ENCODE peak calls at places on chromosomes 6 and 20, in four cellular contexts. F is HCT116, N is GM12878, Q is HepG2. T is an unnamed sample.
A peak's percentile ranks its signal among the peaks of the same experiment; 100 is the strongest.

GRCh38 chr20:41309817-41310216 is 7.7 kb downstream of the ZHX3 start:
- DNase-seq in F (no peak), N (no peak), Q (no peak), T (no peak)

GRCh38 chr6:52362443-52363221 is 681 bp downstream of the PAQR8 start:
- DNase-seq in F (no peak), N (no peak), Q (no peak), T (no peak)

GRCh38 chr6:44855562-44856494 is 468.3 kb downstream of the CDC5L start:
- DNase-seq in F (no peak), N (no peak), Q (no peak), T (no peak)

GRCh38 chr6:36130672-36131516 is 581 bp downstream of the MAPK13 start:
- DNase-seq in F (peak; percentile 31), N (no peak), Q (peak; percentile 73), T (peak; percentile 81)

GRCh38 chr6:11918021-11918738 is 93.9 kb upstream of the HIVEP1 start:
- DNase-seq in F (no peak), N (no peak), Q (no peak), T (peak; percentile 21)

GRCh38 chr6:3157151-3157933 is at the start of gene TUBB2A:
- DNase-seq in F (peak; percentile 35), N (no peak), Q (peak; percentile 56), T (peak; percentile 94)

GRCh38 chr6:73054958-73055357 is 170.3 kb downstream of the KHDC1L start:
- DNase-seq in F (no peak), N (no peak), Q (no peak), T (no peak)

GRCh38 chr6:37324131-37325033 is 29.4 kb upstream of the RNF8 start:
- DNase-seq in F (peak; percentile 28), N (no peak), Q (no peak), T (no peak)

DNA sequence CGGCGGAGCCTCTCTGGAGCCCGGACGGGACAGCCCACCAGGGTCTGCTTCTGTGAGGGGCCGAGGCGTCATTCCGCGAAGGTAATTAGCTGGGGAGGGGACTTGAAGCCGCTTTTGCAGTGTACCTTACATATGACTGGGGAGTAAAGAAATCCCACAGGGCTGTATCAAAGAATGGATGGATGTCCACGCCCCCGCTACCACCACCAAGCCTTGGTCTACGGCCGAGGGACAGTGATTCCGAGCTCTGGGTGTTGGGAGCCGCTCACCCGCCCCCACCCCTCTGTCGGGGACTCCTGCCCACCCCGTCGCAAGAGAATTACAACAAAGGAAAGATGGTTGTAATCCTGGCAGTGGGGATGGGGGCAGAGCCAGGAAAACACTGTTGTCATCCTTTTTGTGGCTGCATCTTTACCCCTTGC is 767 bp upstream of the FBXO30 start:
- DNase-seq in F (no peak), N (no peak), Q (no peak), T (peak; percentile 3)
- TF ChIP-seq JUND in F (no peak), N (no peak), Q (no peak), T (no peak)

GRCh38 chr6:30720738-30721197 is 616 bp downstream of the TUBB start:
- DNase-seq in F (no peak), N (no peak), Q (peak; percentile 57), T (no peak)
- TF ChIP-seq JUND in F (no peak), N (no peak), Q (no peak), T (no peak)

GRCh38 chr20:46826343-46826984 is 68.2 kb upstream of the EYA2 start:
- DNase-seq in F (no peak), N (no peak), Q (no peak), T (peak; percentile 33)

GRCh38 chr20:46827718-46828458 is 66.8 kb upstream of the EYA2 start:
- DNase-seq in F (no peak), N (no peak), Q (no peak), T (no peak)

GRCh38 chr20:46823753-46824152 is 70.9 kb upstream of the EYA2 start:
- DNase-seq in F (no peak), N (no peak), Q (no peak), T (no peak)

GRCh38 chr20:46820682-46821081 is 74.0 kb upstream of the EYA2 start:
- DNase-seq in F (no peak), N (no peak), Q (peak; percentile 31), T (peak; percentile 63)

GRCh38 chr20:46823271-46823747 is 71.3 kb upstream of the EYA2 start:
- DNase-seq in F (no peak), N (no peak), Q (no peak), T (no peak)
- TF ChIP-seq JUND in F (no peak), N (no peak), Q (no peak), T (no peak)

GRCh38 chr6:89987830-89988229 is 93.6 kb downstream of the GJA10 start:
- DNase-seq in F (no peak), N (no peak), Q (no peak), T (no peak)

GRCh38 chr6:89987140-89987539 is 92.9 kb downstream of the GJA10 start:
- DNase-seq in F (no peak), N (no peak), Q (no peak), T (no peak)

GRCh38 chr6:89984926-89985743 is 90.9 kb downstream of the GJA10 start:
- DNase-seq in F (no peak), N (no peak), Q (no peak), T (no peak)

GRCh38 chr6:89986650-89987074 is 92.4 kb downstream of the GJA10 start:
- DNase-seq in F (no peak), N (no peak), Q (no peak), T (no peak)

DNA sequence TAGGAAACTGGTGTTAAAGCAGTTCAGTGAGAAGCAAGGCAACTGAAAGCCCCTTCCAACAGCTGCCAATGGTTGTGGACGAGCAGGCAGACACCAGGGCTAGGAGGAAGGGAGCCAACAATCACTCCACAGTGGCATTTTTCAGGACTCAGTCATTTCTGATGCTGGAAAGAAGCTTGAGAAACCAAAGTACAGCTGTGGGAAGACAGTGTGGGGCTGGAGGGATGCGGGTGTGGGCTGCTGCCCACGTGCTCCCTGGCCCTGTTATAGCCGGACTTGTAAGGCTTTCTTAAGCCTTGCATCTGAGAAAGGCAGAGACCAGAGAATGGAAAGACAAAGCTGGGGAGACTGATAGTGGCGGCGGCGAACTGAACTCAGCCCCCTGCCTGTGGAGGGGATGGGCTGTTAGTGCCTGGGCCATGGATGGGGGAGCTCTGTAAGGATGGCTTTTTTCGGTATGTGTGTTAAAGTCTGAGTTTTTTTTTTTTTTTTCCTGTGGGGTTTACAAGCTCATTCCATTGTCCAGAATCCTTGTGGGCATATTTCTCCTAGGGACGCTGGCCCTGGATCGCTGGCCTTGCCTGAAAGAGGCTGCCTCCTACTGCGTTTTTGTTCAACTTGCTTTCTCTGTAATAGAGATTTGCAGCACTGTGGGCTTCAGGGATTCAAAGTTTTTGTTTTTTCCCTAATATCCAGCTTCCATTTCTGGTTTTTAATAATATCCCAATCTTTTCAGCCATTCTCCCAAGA is 91.7 kb downstream of the GJA10 start:
- DNase-seq in F (no peak), N (no peak), Q (no peak), T (no peak)
- TF ChIP-seq JUND in F (no peak), N (no peak), Q (no peak), T (no peak)

DNA sequence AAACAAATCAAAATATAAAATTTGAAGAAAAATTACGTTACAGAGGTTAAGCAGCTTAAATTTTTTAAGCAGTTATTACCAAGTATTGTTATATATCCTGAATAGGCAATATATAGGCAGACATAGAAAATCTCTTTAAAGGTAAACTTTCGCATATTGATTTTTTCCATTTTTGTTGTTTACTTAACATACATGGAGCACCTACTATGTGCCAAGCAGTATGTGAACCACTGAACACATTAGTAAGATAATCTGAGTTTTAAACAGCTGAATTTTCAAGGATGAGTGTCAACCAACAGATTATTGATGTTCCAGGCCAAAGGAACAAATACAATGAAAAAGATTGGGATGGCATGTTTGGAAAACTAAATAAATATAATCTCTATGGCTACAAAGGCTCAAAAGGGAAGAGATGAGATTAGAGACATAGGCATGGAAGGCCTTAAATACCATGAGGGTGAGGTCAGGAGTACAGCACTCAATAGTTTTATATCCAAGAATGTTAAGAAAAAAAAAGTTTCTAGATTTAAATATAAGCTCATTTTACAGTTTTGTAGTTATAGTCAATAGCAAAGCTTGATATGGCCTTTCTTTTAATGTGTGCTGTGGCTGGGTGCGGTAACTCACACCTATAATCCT is 277.5 kb downstream of the PTPRK start:
- DNase-seq in F (no peak), N (no peak), Q (peak; percentile 31), T (no peak)
- TF ChIP-seq JUND in F (no peak), N (no peak), Q (no peak), T (no peak)

GRCh38 chr6:119308048-119308570 is 41.5 kb downstream of the MAN1A1 start:
- DNase-seq in F (peak; percentile 51), N (no peak), Q (peak; percentile 83), T (no peak)
- TF ChIP-seq JUND in F (peak; percentile 92), N (no peak), Q (peak; percentile 52), T (no peak)

GRCh38 chr6:16760536-16761468 is at the start of gene ATXN1:
- DNase-seq in F (no peak), N (no peak), Q (peak; percentile 53), T (no peak)
- TF ChIP-seq JUND in F (no peak), N (no peak), Q (no peak), T (no peak)

GRCh38 chr6:136365781-136366354 is 76.2 kb upstream of the BCLAF1 start:
- DNase-seq in F (no peak), N (no peak), Q (no peak), T (no peak)
- TF ChIP-seq JUND in F (no peak), N (no peak), Q (no peak), T (no peak)

T was measured in T47D.